ENCODE peak calls at places on chromosome 22, in six cellular contexts. C is SJCRH30, H is adrenal gland, D is left ventricle myocardium inferior, Q is HL-60, E is pancreas. P is an unnamed sample.
A peak's percentile ranks its signal among the peaks of the same experiment; 100 is the strongest.

GRCh38 chr22:48898524-48899377 is 928.9 kb downstream of the BRD1 start:
- DNase-seq in C (no peak), H (no peak), D (no peak), Q (no peak), E (no peak), P (no peak)

GRCh38 chr22:43434601-43435311 is 22.9 kb downstream of the MPPED1 start:
- DNase-seq in C (no peak), H (no peak), D (no peak), Q (no peak), E (no peak), P (no peak)

GRCh38 chr22:42939941-42940653 is 74.9 kb downstream of the PACSIN2 start:
- DNase-seq in C (no peak), H (peak; percentile 73), D (no peak), Q (no peak), E (peak; percentile 85), P (peak; percentile 69)

GRCh38 chr22:37193629-37194191 is 5.7 kb upstream of the C1QTNF6 start:
- DNase-seq in C (no peak), H (peak; percentile 60), D (no peak), Q (no peak), E (no peak), P (no peak)

GRCh38 chr22:18035740-18036139 is 11.4 kb upstream of the MICAL3 start:
- DNase-seq in C (peak; percentile 28), H (peak; percentile 96), D (peak; percentile 38), Q (no peak), E (no peak), P (peak; percentile 32)

GRCh38 chr22:20885557-20886323 is 26.9 kb downstream of the SNAP29 start:
- DNase-seq in C (peak; percentile 80), H (peak; percentile 91), D (peak; percentile 75), Q (no peak), E (peak; percentile 91), P (peak; percentile 84)

GRCh38 chr22:35952576-35952975 is 76.0 kb downstream of the RBFOX2 start:
- DNase-seq in C (no peak), H (no peak), D (no peak), Q (no peak), E (no peak), P (no peak)

GRCh38 chr22:36452473-36453265 is 28.8 kb downstream of the TXN2 start:
- DNase-seq in C (no peak), H (no peak), D (no peak), Q (no peak), E (no peak), P (no peak)

GRCh38 chr22:44389926-44390925 is 77.5 kb upstream of the SHISAL1 start:
- DNase-seq in C (no peak), H (no peak), D (peak; percentile 2), Q (no peak), E (no peak), P (no peak)

GRCh38 chr22:41499624-41500280 is 30.8 kb downstream of the ACO2 start:
- DNase-seq in C (no peak), H (no peak), D (no peak), Q (no peak), E (no peak), P (no peak)
- H3K27ac ChIP-seq in C (no peak overlapping the region), H (no peak overlapping the region), D (peak overlapping the region; percentile 76), Q (no peak overlapping the region), E (no peak overlapping the region), P (no peak overlapping the region)

GRCh38 chr22:32202539-32203180 is 2.2 kb downstream of the RFPL2 start:
- DNase-seq in C (peak; percentile 32), H (peak; percentile 32), D (peak; percentile 26), Q (peak; percentile 43), E (peak; percentile 81), P (peak; percentile 16)
- H3K27ac ChIP-seq in C (no peak overlapping the region), H (no peak overlapping the region), D (no peak overlapping the region), Q (no peak overlapping the region), E (no peak overlapping the region), P (no peak overlapping the region)

DNA sequence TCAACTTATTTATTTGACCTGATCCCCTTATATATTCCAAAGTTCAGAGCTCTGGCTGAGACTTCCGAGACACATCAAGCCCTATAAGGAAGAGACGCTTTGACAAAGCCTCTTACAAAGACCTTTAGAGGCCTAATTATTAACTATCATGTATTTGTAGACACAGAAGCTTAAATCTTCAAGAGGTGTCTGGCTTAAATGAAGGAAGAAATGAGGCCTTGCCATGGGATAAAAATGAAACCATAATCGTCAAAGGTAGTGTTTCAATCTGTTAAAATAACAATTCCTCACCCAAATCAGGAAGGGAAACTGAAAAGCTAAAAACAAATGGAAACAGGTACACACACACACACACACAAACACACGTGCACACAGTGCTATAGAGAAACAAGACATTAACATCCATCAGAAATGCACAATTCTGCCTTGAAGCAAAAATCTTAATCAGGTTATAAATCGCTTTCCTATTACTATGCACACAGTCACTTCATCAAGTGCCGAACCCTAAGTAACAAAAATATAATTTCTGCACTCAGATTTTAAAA is 50.2 kb downstream of the PITPNB start:
- DNase-seq in C (no peak), H (no peak), D (no peak), Q (no peak), E (no peak), P (no peak)
- H3K27ac ChIP-seq in C (no peak overlapping the region), H (peak overlapping the region; percentile 23), D (peak overlapping the region; percentile 83), Q (no peak overlapping the region), E (peak overlapping the region; percentile 67), P (peak overlapping the region; percentile 76)

DNA sequence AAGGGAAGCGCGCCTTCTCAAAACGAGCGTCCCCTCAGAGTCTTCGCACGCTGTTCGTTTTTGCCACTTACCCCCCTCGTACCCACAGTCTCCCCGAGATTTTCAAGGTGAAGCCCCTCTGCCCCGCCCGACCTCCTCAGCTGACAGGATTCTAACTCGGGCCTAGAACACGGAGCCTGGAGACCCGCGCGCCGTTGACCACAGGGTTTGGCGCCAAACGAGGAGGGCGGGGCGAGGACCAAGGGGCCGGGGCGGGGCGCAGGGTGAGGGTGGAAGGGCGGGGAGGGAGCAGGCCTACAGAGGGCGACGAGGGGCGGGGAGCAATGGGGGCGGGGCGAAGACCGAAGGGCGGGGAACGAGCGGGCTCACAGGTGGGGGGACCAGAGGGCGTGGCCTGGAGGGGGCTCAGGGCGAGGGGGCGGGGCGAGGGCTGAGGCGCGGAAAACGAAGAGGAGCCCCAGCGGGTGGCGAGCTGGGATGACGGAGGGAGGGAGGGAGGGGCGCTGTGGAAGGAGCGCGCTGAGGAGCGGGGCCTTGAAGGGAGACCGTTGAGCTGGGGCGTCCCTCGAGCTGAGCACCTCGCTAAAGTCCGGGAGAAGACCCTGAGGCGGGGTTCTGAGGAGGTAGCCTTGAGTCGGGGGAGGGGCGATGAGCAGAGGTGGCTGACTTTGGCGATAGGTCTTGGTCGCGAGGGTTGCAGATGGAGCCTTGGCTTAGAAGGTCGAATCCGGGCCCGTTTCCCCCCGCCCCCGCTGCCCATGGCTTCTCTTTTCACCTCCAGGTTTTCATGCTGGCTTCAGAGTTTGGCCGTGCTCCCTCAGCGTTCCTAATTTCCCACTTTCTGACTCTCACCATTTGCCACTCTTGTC is at the start of gene DMC1:
- DNase-seq in C (no peak), H (peak; percentile 87), D (peak; percentile 95), Q (peak; percentile 82), E (peak; percentile 96), P (peak; percentile 84)
- H3K27ac ChIP-seq in C (no peak within 1 kb of the TSS), H (no peak within 1 kb of the TSS), D (peak within 1 kb of the TSS; percentile 77), Q (peak within 1 kb of the TSS; percentile 89), E (no peak within 1 kb of the TSS), P (peak within 1 kb of the TSS; percentile 68)

GRCh38 chr22:46013460-46014416 is 36.8 kb upstream of the WNT7B start:
- DNase-seq in C (peak; percentile 98), H (peak; percentile 98), D (peak; percentile 92), Q (peak; percentile 82), E (peak; percentile 98), P (peak; percentile 98)
- H3K27ac ChIP-seq in C (peak overlapping the region; percentile 91), H (peak overlapping the region; percentile 95), D (peak overlapping the region; percentile 99), Q (peak overlapping the region; percentile 80), E (peak overlapping the region; percentile 99), P (peak overlapping the region; percentile 99)

GRCh38 chr22:33314316-33314715 is 256.1 kb upstream of the SYN3 start:
- DNase-seq in C (no peak), H (no peak), D (no peak), Q (no peak), E (no peak), P (no peak)
- H3K27ac ChIP-seq in C (no peak overlapping the region), H (no peak overlapping the region), D (no peak overlapping the region), Q (no peak overlapping the region), E (no peak overlapping the region), P (no peak overlapping the region)

DNA sequence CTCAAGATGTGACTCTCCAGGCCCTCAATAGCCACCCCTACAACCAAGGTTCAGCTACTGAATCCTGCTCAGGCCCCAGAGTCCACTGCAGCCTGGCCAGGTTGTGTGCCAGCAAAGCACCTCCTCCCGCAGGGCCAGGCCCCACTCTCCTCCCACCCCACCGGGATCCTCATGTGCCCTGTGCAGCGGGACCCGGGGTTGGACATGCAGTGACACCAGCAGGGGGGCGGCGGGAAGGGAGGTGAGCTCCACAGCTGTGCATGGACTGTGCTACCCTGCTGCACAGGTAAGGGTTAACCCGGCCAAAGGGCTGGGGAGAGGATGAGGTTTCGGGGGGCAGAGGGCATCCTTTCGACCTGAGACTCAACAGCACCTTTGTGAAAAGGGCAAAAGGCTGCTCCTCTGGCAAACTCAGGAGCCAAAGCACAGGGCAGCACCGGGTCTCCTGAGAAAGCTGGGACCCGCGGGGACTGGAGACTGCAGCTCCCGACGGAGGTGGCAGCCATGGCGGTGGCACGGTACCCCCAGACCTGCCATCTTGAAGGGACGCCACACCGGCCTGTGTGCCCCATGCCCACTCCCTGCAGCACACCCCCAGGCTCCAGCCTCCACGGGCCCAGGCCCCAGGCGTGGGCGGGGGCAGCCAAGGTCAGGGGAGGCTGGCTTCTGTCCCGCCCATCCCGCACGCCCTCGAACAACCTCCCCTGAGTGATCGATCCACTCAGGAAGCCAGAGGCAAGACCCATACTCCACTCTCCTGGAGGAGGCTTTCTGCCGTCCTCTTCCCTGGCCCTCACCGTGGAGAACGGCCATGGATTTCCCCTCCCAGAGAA is 10.6 kb downstream of the PLXNB2 start:
- DNase-seq in C (no peak), H (peak; percentile 59), D (peak; percentile 50), Q (no peak), E (no peak), P (no peak)
- H3K27ac ChIP-seq in C (no peak overlapping the region), H (no peak overlapping the region), D (peak overlapping the region; percentile 95), Q (no peak overlapping the region), E (peak overlapping the region; percentile 31), P (no peak overlapping the region)